ENCODE peak calls at places on chromosomes 12 and 14, in seven cellular contexts. E is endothelial cell of umbilical vein, Z is thyroid gland, X is gastrocnemius medialis, P is transverse colon, B is body of pancreas, D is heart left ventricle. A is an unnamed sample. For H3K4me1, the result is how much of the 10 kb centered on the place peaks cover.

GRCh38 chr12:107955966-107956643 is 173.0 kb upstream of the WSCD2 start:
- DNase-seq in X (no peak), P (no peak), Z (no peak), D (no peak), E (no peak), B (no peak), A (no peak)

GRCh38 chr12:57479043-57479375 is 657 bp downstream of the ARHGAP9 start:
- DNase-seq in Z (no peak), X (no peak), E (no peak), P (no peak), B (no peak), D (no peak), A (no peak)

GRCh38 chr12:96985515-96986362 is 78.7 kb downstream of the NEDD1 start:
- DNase-seq in X (no peak), Z (peak), E (peak), P (peak), B (peak), D (no peak), A (peak)

GRCh38 chr12:124311292-124312109 is 16.6 kb downstream of the RFLNA start:
- DNase-seq in X (no peak), B (no peak), E (no peak), D (no peak), Z (no peak), P (peak), A (no peak)

GRCh38 chr14:23442721-23443356 is 7.4 kb upstream of the MYH7 start:
- DNase-seq in E (no peak), Z (no peak), D (peak), P (no peak), X (no peak), B (no peak), A (no peak)

GRCh38 chr12:57461326-57461903 is 1.8 kb downstream of the GLI1 start:
- DNase-seq in X (no peak), E (peak), P (peak), B (peak), D (peak), Z (peak), A (peak)

GRCh38 chr14:62101650-62102355 is 339.6 kb downstream of the SNAPC1 start:
- DNase-seq in X (no peak), E (no peak), P (no peak), D (no peak), B (no peak), Z (no peak), A (no peak)

GRCh38 chr14:31124197-31124596 is 83.4 kb downstream of the HECTD1 start:
- DNase-seq in Z (no peak), E (no peak), X (no peak), P (no peak), D (no peak), B (no peak), A (no peak)

GRCh38 chr12:81450920-81451739 is 308.0 kb downstream of the PPFIA2 start:
- DNase-seq in P (no peak), B (peak), E (peak), X (no peak), D (peak), Z (peak), A (no peak)

GRCh38 chr14:81247271-81247766 is 26.6 kb upstream of the GTF2A1 start:
- DNase-seq in X (peak), P (no peak), D (peak), Z (peak), E (no peak), B (peak), A (no peak)

GRCh38 chr12:42097971-42098370 is 46.7 kb downstream of the GXYLT1 start:
- DNase-seq in D (no peak), Z (no peak), P (no peak), X (no peak), B (no peak), E (peak), A (no peak)

GRCh38 chr12:84038241-84038640 is 874.4 kb downstream of the SLC6A15 start:
- DNase-seq in P (no peak), D (no peak), E (no peak), B (no peak), Z (no peak), X (no peak), A (no peak)

GRCh38 chr12:64181504-64182291 is 40.4 kb downstream of the KICS2 start:
- DNase-seq in D (peak), E (peak), X (peak), Z (peak), B (peak), P (peak), A (peak)

GRCh38 chr12:6826125-6826733 is 2.0 kb upstream of the P3H3 start:
- DNase-seq in X (no peak), P (no peak), D (peak), Z (no peak), B (no peak), E (no peak), A (no peak)

GRCh38 chr12:32811686-32812392 is 56.1 kb upstream of the YARS2 start:
- DNase-seq in P (no peak), X (no peak), B (no peak), E (no peak), D (no peak), Z (no peak), A (no peak)

GRCh38 chr14:47935332-47935731 is 259.9 kb upstream of the MDGA2 start:
- DNase-seq in E (no peak), X (no peak), D (no peak), B (no peak), P (no peak), Z (no peak), A (no peak)

GRCh38 chr12:53867216-53868012 is 71.2 kb upstream of the HOXC13 start:
- DNase-seq in E (no peak), Z (no peak), D (no peak), P (no peak), X (no peak), B (no peak), A (no peak)

GRCh38 chr12:121239704-121240420 is 29.9 kb downstream of the P2RX4 start:
- DNase-seq in E (no peak), B (no peak), Z (no peak), P (no peak), D (no peak), X (no peak), A (no peak)

GRCh38 chr14:49583629-49584028 is 2.6 kb downstream of the RPS29 start:
- DNase-seq in Z (no peak), P (no peak), X (no peak), E (no peak), B (no peak), D (no peak), A (no peak)

GRCh38 chr14:78152246-78153068 is 17.7 kb upstream of the NRXN3 start:
- DNase-seq in Z (no peak), E (no peak), X (no peak), B (no peak), D (no peak), P (no peak), A (no peak)

GRCh38 chr14:101857226-101857625 is 95.7 kb downstream of the PPP2R5C start:
- DNase-seq in X (no peak), D (no peak), B (no peak), P (no peak), Z (no peak), E (no peak), A (no peak)

DNA sequence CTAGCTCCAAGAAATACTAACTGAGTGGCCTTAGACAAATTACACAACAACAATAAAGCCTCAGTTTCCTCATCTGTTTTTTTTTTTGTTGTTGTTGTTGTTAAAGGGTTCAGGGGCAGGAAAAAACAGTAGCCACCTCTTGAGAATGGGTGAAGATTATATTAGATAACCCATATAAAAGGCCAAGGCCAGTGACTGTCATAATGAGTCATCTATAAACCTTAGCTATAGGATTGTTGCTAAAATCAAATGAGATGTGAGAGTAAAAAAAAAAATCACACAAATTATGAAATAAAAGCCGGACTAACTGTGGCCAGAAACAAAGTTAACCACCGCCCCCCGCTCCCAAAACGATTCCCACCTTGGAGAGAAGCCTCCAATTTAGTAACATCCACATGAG is 1.3 kb downstream of the NAA25 start:
- DNase-seq in X (no peak), D (no peak), E (no peak), P (no peak), Z (no peak), B (no peak), A (no peak)
- H3K27ac ChIP-seq in X (peak), D (peak), E (peak), P (peak), Z (no peak), B (no peak), A (no peak)

GRCh38 chr14:103561381-103562134 is 899 bp downstream of the BAG5 start:
- DNase-seq in B (no peak), X (peak), D (no peak), P (no peak), E (peak), Z (no peak), A (peak)

GRCh38 chr14:103563089-103563620 is 395 bp downstream of the COA8 start:
- DNase-seq in D (no peak), B (peak), X (peak), P (peak), Z (peak), E (no peak), A (peak)

GRCh38 chr14:103562385-103563088 is at the start of the genes BAG5 and COA8:
- DNase-seq in P (peak), Z (peak), B (peak), X (peak), E (peak), D (peak), A (peak)

GRCh38 chr14:103558071-103558882 is 4.2 kb downstream of the BAG5 start:
- DNase-seq in Z (peak), D (no peak), X (peak), P (no peak), E (no peak), B (no peak), A (peak)

DNA sequence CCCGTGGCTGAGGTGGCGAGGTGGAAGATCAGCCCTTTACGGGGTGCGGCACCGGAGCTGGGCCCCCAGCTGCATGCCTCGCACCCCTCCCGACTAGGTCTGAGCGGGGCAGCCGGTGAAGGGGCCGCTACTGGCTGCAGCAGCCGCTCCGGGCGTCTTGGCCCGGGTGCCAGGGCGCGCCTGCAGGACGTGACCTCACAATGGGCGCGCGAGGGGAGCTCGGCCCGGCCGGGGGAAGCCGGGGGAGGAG is 397 bp downstream of the BAG5 start:
- DNase-seq in X (peak), B (no peak), D (peak), P (peak), E (peak), Z (no peak), A (no peak)
- H3K4me1 ChIP-seq in X (half or more), B (half or more), D (half or more), P (under half), E (under half), Z (half or more), A (under half)

GRCh38 chr14:76810953-76811400 is 1.7 kb downstream of the ANGEL1 start:
- DNase-seq in D (no peak), P (peak), Z (no peak), E (peak), X (no peak), B (peak), A (no peak)
- TF ChIP-seq POLR2A in D (no peak), P (no peak), Z (no peak), E (no peak), X (no peak), B (peak), A (no peak)

GRCh38 chr12:20457582-20457981 is 89.2 kb downstream of the PDE3A start:
- DNase-seq in X (no peak), P (no peak), B (no peak), D (no peak), E (no peak), Z (no peak), A (no peak)
- H3K27ac ChIP-seq in X (no peak), P (peak), B (no peak), D (no peak), E (no peak), Z (no peak), A (no peak)

DNA sequence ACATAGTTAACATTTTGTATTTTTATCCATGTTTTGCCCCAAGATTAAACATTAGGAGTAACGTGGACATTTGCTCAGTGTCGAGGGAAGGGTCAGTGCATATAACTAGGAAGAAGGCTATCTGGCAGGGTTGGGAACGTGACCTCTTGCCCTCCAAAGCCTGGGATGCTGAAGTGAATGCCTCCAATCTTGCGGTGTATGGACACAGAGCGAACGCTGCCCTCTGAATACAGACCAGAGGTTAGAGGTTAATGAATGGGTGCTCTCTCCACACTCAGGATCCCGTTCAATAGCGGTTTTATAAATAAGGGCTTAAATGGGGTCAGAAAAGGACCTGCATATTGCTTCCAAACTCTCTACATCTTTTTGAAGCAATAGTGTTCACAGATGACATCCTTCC is 14.3 kb downstream of the FBXL14 start:
- DNase-seq in P (no peak), X (no peak), D (no peak), Z (no peak), E (no peak), B (no peak), A (no peak)
- H3K4me1 ChIP-seq in P (under half), X (under half), D (under half), Z (under half), E (under half), B (under half), A (under half)

DNA sequence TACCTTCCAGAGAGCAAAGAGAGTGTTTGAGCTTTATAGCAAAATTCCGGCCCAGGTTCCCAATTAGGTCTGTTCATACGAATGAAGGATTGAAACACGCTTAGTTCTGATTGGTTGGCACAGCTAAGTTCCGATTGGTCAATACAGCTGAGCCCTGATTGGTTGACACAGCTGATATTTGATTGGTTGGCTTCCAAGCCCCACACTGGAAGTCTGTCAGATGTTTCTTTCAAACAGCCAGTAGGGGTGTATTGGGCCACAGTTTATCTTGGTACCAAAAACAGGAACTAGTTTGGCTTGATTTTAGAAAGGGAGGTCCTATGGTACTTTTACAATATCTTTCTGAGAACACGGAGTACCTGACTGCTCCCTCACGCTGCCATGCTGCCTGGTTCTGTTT is 93.4 kb downstream of the CAND1 start:
- DNase-seq in B (no peak), P (no peak), D (no peak), E (no peak), Z (no peak), X (no peak), A (no peak)
- TF ChIP-seq POLR2A in B (no peak), P (no peak), D (no peak), E (no peak), Z (no peak), X (no peak), A (no peak)

DNA sequence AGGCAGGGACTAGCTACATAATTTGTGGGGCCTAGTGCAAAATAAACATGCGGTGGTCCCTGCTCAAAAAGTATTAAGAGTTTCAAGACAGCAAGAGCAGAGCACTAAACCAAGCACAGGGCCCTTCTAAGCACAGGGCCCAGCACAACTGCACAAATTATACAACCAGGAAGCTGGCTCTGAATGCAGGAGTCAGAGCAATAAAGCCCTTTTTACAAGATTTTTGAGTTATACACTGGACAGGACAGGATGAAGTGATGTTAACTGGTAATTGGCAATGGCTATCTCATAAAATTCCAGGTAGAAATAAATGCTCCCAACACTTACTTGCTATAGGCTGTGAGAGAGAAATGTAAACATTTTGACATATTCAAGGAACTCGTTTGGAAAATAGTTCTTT is 86.2 kb upstream of the GPHB5 start:
- DNase-seq in Z (no peak), P (peak), E (no peak), B (no peak), D (no peak), X (no peak), A (no peak)
- H3K27ac ChIP-seq in Z (no peak), P (peak), E (no peak), B (no peak), D (no peak), X (no peak), A (no peak)